ENCODE peak calls at places on chromosome 22, in eight cellular contexts. P is NCI-H187; I is astrocyte of the hippocampus; C is fibroblast of lung; V is CD8-positive, alpha-beta memory T cell; A is left colon; K is WTC11; U is DMS53. S is an unnamed sample.

GRCh38 chr22:49502126-49502826 is 325.4 kb downstream of the BRD1 start:
- DNase-seq in P (no peak), I (no peak), C (peak), V (no peak), A (no peak), K (no peak), U (no peak), S (no peak)

GRCh38 chr22:22395230-22395629 is 113.3 kb downstream of the ZNF280B start:
- DNase-seq in P (no peak), I (no peak), C (no peak), V (no peak), A (no peak), K (no peak), U (peak), S (no peak)

GRCh38 chr22:48785792-48786678 is 1041.6 kb downstream of the BRD1 start:
- DNase-seq in P (no peak), I (no peak), C (no peak), V (no peak), A (no peak), K (no peak), U (no peak), S (no peak)

GRCh38 chr22:49827307-49827852 is 293 bp downstream of the BRD1 start:
- DNase-seq in P (no peak), I (peak), C (peak), V (no peak), A (no peak), K (no peak), U (peak), S (peak)

GRCh38 chr22:44523981-44524759 is 26.1 kb upstream of the RTL6 start:
- DNase-seq in P (no peak), I (peak), C (peak), V (no peak), A (peak), K (no peak), U (peak), S (no peak)

GRCh38 chr22:33007485-33007884 is 50.7 kb downstream of the SYN3 start:
- DNase-seq in P (no peak), I (no peak), C (no peak), V (no peak), A (no peak), K (no peak), U (no peak), S (no peak)

GRCh38 chr22:17258015-17258827 is 39.0 kb upstream of the ADA2 start:
- DNase-seq in P (peak), I (peak), C (peak), V (peak), A (peak), K (peak), U (peak), S (peak)

GRCh38 chr22:17792854-17793434 is 18.7 kb upstream of the BID start:
- DNase-seq in P (no peak), I (no peak), C (no peak), V (no peak), A (no peak), K (no peak), U (no peak), S (no peak)

GRCh38 chr22:48478529-48479265 is 1349.0 kb downstream of the BRD1 start:
- DNase-seq in P (no peak), I (no peak), C (no peak), V (no peak), A (peak), K (no peak), U (no peak), S (no peak)

GRCh38 chr22:21764038-21764804 is 28.6 kb upstream of the YPEL1 start:
- DNase-seq in P (no peak), I (no peak), C (no peak), V (no peak), A (no peak), K (no peak), U (no peak), S (no peak)

GRCh38 chr22:20566420-20567260 is 59.2 kb downstream of the MED15 start:
- DNase-seq in P (no peak), I (peak), C (peak), V (peak), A (no peak), K (no peak), U (no peak), S (no peak)

GRCh38 chr22:43505896-43506295 is 94.1 kb downstream of the MPPED1 start:
- DNase-seq in P (no peak), I (no peak), C (no peak), V (no peak), A (no peak), K (no peak), U (no peak), S (no peak)

S was measured in nephron progenitor cell.